ENCODE peak calls at places on chromosomes 3 and 15, in four cellular contexts. B is hepatocyte, Z is HCT116, C is PC-9. G is an unnamed sample.

GRCh38 chr3:105511031-105511430 is 144.3 kb downstream of the ALCAM start:
- DNase-seq in B (no peak), C (no peak), Z (no peak), G (no peak)

GRCh38 chr3:197309528-197310361 is 11.3 kb upstream of the DLG1 start:
- DNase-seq in Z (peak; percentile 28), B (peak; percentile 36), C (peak; percentile 96), G (peak; percentile 45)

GRCh38 chr3:48798998-48799397 is 48.7 kb downstream of the PRKAR2A start:
- DNase-seq in Z (no peak), B (no peak), C (no peak), G (no peak)

GRCh38 chr15:71707230-71708051 is 102.9 kb upstream of the NR2E3 start:
- DNase-seq in C (no peak), Z (no peak), B (no peak), G (no peak)

GRCh38 chr3:46001178-46001577 is 5.6 kb upstream of the FYCO1 start:
- DNase-seq in B (no peak), Z (no peak), C (no peak), G (no peak)

GRCh38 chr3:51718547-51719412 is 11.9 kb downstream of the GRM2 start:
- DNase-seq in B (peak; percentile 78), Z (peak; percentile 68), C (peak; percentile 43), G (peak; percentile 64)

GRCh38 chr3:35677797-35678196 is 38.5 kb downstream of the ARPP21 start:
- DNase-seq in C (peak; percentile 47), Z (no peak), B (no peak), G (no peak)

GRCh38 chr3:30167511-30168135 is 438.8 kb upstream of the TGFBR2 start:
- DNase-seq in B (no peak), Z (peak; percentile 63), C (no peak), G (no peak)

GRCh38 chr15:100726426-100727190 is 124.2 kb downstream of the ASB7 start:
- DNase-seq in C (no peak), B (no peak), Z (no peak), G (no peak)

GRCh38 chr3:39107056-39107873 is at the start of the genes GORASP1 and TTC21A:
- DNase-seq in C (peak; percentile 64), B (peak; percentile 93), Z (peak; percentile 65), G (peak; percentile 76)

GRCh38 chr3:63800097-63800496 is 19.0 kb upstream of the C3orf49 start:
- DNase-seq in B (no peak), C (no peak), Z (no peak), G (no peak)

GRCh38 chr3:45841380-45841700 is 579 bp downstream of the LZTFL1 start:
- DNase-seq in Z (no peak), C (no peak), B (peak; percentile 48), G (peak; percentile 5)

GRCh38 chr3:177345049-177345972 is 148.0 kb upstream of the TBL1XR1 start:
- DNase-seq in Z (peak; percentile 96), B (peak; percentile 94), C (peak; percentile 98), G (peak; percentile 59)

GRCh38 chr3:131555456-131555855 is 52.7 kb upstream of the MRPL3 start:
- DNase-seq in Z (no peak), B (no peak), C (no peak), G (no peak)

GRCh38 chr3:9401986-9402385 is 4.6 kb downstream of the SETD5 start:
- DNase-seq in C (no peak), Z (no peak), B (no peak), G (no peak)

GRCh38 chr15:78021761-78022160 is 55.8 kb downstream of the TBC1D2B start:
- DNase-seq in B (no peak), Z (no peak), C (no peak), G (no peak)
- TF ChIP-seq CTCF in B (no peak), Z (no peak), C (no peak), G (no peak)

GRCh38 chr3:41162981-41163380 is 36.3 kb upstream of the CTNNB1 start:
- DNase-seq in B (no peak), Z (no peak), C (no peak), G (no peak)
- H3K9me2 ChIP-seq in B (no peaks in the 10 kb centered on the region), Z (no peaks in the 10 kb centered on the region), C (no peaks in the 10 kb centered on the region), G (no peaks in the 10 kb centered on the region)

DNA sequence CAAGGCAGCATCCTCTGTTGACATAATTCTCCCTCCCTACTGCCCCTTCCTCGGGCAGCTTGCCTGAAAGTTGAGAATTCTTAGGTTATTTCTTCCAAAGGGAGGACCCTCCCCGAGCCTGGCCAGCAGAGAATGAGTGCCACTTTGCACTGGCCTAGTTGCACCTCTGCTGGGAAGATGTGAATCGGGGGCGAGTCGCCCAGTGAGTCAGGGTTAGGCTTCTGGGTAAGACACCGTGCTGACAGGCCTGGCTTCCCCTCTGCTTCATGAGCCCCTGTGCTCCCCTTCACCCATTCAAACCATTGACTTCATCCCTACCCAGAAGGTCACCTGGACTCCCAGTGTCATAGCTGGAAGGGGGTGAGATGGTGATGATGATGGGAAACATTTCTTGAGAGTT is 82.3 kb downstream of the AAGAB start:
- DNase-seq in B (no peak), C (no peak), Z (no peak), G (no peak)
- H3K4me1 ChIP-seq in B (peaks cover 25% of the 10 kb centered on the region), C (peaks cover 38% of the 10 kb centered on the region), Z (peaks cover 65% of the 10 kb centered on the region), G (peaks cover 14% of the 10 kb centered on the region)

GRCh38 chr3:62667714-62668113 is 207.5 kb downstream of the CADPS start:
- DNase-seq in B (no peak), Z (no peak), C (no peak), G (peak; percentile 78)
- TF ChIP-seq CTCF in B (no peak), Z (no peak), C (no peak), G (peak; percentile 80)

GRCh38 chr3:140021269-140021668 is 86.3 kb downstream of the CLSTN2 start:
- DNase-seq in C (no peak), B (no peak), Z (no peak), G (no peak)
- H3K9me2 ChIP-seq in C (no peaks in the 10 kb centered on the region), B (no peaks in the 10 kb centered on the region), Z (no peaks in the 10 kb centered on the region), G (no peaks in the 10 kb centered on the region)